ENCODE peak calls at places on chromosome 9, in six cellular contexts. P, N, A, F, M and O are unnamed samples.

GRCh38 chr9:8962084-8962483 is 1162.5 kb upstream of the DMAC1 start:
- DNase-seq in P (no peak), N (no peak), A (no peak), F (no peak), M (no peak), O (no peak)

GRCh38 chr9:124326378-124326777 is 68.6 kb downstream of the NEK6 start:
- DNase-seq in P (no peak), N (no peak), A (no peak), F (no peak), M (no peak), O (no peak)

GRCh38 chr9:128254855-128255759 is 20.7 kb downstream of the GOLGA2 start:
- DNase-seq in P (peak; percentile 88), N (peak; percentile 59), A (peak; percentile 42), F (peak; percentile 24), M (no peak), O (peak; percentile 55)

GRCh38 chr9:124199474-124199873 is 58.3 kb upstream of the NEK6 start:
- DNase-seq in P (no peak), N (no peak), A (no peak), F (no peak), M (no peak), O (no peak)

GRCh38 chr9:112174965-112175795 is at the start of gene SUSD1:
- DNase-seq in P (peak; percentile 67), N (no peak), A (peak; percentile 17), F (no peak), M (peak; percentile 74), O (no peak)

GRCh38 chr9:14238044-14238443 is 75.9 kb downstream of the NFIB start:
- DNase-seq in P (peak; percentile 8), N (peak; percentile 36), A (peak; percentile 22), F (peak; percentile 23), M (no peak), O (no peak)

GRCh38 chr9:6106576-6107339 is 91.3 kb upstream of the RANBP6 start:
- DNase-seq in P (peak; percentile 70), N (peak; percentile 57), A (peak; percentile 34), F (peak; percentile 12), M (no peak), O (no peak)

GRCh38 chr9:70061776-70062175 is 18.1 kb downstream of the MAMDC2 start:
- DNase-seq in P (no peak), N (no peak), A (peak; percentile 16), F (no peak), M (no peak), O (no peak)

GRCh38 chr9:76560481-76560891 is 101.5 kb downstream of the GCNT1 start:
- DNase-seq in P (no peak), N (peak; percentile 90), A (peak; percentile 73), F (peak; percentile 60), M (no peak), O (no peak)

GRCh38 chr9:26058111-26058895 is 380.1 kb upstream of the TUSC1 start:
- DNase-seq in P (no peak), N (peak; percentile 2), A (no peak), F (no peak), M (no peak), O (no peak)

GRCh38 chr9:133558191-133559126 is 24.0 kb downstream of the ADAMTSL2 start:
- DNase-seq in P (peak; percentile 80), N (peak; percentile 75), A (peak; percentile 69), F (peak; percentile 79), M (no peak), O (no peak)

GRCh38 chr9:71944754-71945409 is 33.4 kb downstream of the C9orf85 start:
- DNase-seq in P (no peak), N (no peak), A (peak; percentile 13), F (no peak), M (no peak), O (no peak)

GRCh38 chr9:72575673-72576072 is 54.3 kb downstream of the TMC1 start:
- DNase-seq in P (no peak), N (no peak), A (no peak), F (no peak), M (no peak), O (no peak)

GRCh38 chr9:101478444-101478843 is 42.9 kb upstream of the ALDOB start:
- DNase-seq in P (no peak), N (no peak), A (no peak), F (no peak), M (no peak), O (no peak)

GRCh38 chr9:6845881-6846280 is 88.1 kb downstream of the KDM4C start:
- DNase-seq in P (peak; percentile 81), N (peak; percentile 53), A (no peak), F (no peak), M (no peak), O (no peak)

GRCh38 chr9:114880276-114880891 is 50.0 kb downstream of the TNFSF8 start:
- DNase-seq in P (no peak), N (peak; percentile 57), A (peak; percentile 16), F (no peak), M (no peak), O (no peak)

GRCh38 chr9:78439192-78439865 is 142.4 kb downstream of the PSAT1 start:
- DNase-seq in P (peak; percentile 91), N (peak; percentile 95), A (peak; percentile 92), F (peak; percentile 87), M (peak; percentile 70), O (peak; percentile 79)

GRCh38 chr9:89926691-89927220 is 321.9 kb downstream of the GADD45G start:
- DNase-seq in P (no peak), N (no peak), A (peak; percentile 4), F (no peak), M (no peak), O (no peak)

GRCh38 chr9:113664176-113664875 is 200.8 kb downstream of the RGS3 start:
- DNase-seq in P (no peak), N (no peak), A (no peak), F (no peak), M (no peak), O (no peak)

GRCh38 chr9:89874351-89875321 is 269.8 kb downstream of the GADD45G start:
- DNase-seq in P (no peak), N (no peak), A (peak; percentile 49), F (no peak), M (no peak), O (peak; percentile 50)

GRCh38 chr9:121576281-121577075 is 75.0 kb upstream of the DAB2IP start:
- DNase-seq in P (peak; percentile 59), N (no peak), A (no peak), F (no peak), M (no peak), O (no peak)

GRCh38 chr9:4585135-4585534 is 77.0 kb upstream of the PLPP6 start:
- DNase-seq in P (no peak), N (no peak), A (no peak), F (no peak), M (no peak), O (no peak)

GRCh38 chr9:87964826-87965225 is 9.5 kb downstream of the CDK20 start:
- DNase-seq in P (no peak), N (no peak), A (no peak), F (no peak), M (no peak), O (no peak)

GRCh38 chr9:2271426-2271825 is 256.3 kb downstream of the SMARCA2 start:
- DNase-seq in P (no peak), N (peak; percentile 39), A (peak; percentile 28), F (no peak), M (no peak), O (no peak)

GRCh38 chr9:27618066-27618465 is 44.8 kb upstream of the C9orf72 start:
- DNase-seq in P (no peak), N (peak; percentile 24), A (no peak), F (no peak), M (no peak), O (no peak)

GRCh38 chr9:128022886-128023285 is 42.1 kb upstream of the EEIG1 start:
- DNase-seq in P (no peak), N (no peak), A (no peak), F (no peak), M (no peak), O (no peak)

GRCh38 chr9:112885324-112885723 is 5.4 kb downstream of the SLC46A2 start:
- DNase-seq in P (no peak), N (no peak), A (no peak), F (no peak), M (no peak), O (no peak)

DNA sequence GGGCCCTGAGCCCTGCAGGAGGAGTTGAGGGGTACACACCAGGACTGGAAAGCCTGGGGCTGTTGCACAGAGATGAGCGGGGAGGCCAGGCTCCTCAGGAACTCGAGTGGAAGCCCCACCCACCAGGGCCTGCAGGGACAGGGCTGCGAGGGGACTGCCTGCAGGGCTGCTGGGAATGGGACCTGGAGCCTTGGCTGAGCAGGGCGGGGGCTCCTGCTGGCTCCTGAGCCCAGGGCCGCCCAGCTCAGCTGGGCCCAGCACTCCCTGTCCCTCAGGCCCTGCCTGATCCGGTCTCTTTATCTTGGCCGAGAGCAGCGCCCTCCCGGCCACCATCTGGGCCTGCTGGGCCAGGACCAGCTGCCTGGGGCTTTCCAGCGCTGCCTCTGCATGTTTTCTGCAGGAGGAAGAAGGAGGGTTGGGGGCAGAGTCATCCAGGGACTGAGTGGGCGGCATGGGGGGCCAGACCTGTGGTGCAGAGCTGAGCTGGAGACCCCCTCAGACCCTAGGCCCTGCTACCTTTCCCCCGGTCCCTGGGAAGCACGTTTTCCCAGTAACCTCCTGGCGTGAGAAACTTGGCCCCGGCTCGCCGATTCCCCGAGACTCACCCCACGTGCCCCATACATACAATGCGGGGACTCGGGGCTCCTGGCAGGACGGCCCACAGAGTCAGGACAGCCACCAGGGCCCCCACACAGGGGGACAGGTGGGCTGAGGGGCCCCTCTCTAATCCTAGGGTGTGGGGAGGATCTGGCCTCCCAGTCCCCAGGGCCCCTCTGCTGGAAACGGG is 9.4 kb downstream of the LCN12 start:
- DNase-seq in P (no peak), N (peak; percentile 73), A (no peak), F (no peak), M (no peak), O (no peak)
- H3K4me3 ChIP-seq in P (no peak overlapping the region), N (no peak overlapping the region), A (no peak overlapping the region), F (no peak overlapping the region), M (no peak overlapping the region), O (no peak overlapping the region)

GRCh38 chr9:33852216-33852826 is 35.4 kb downstream of the UBE2R2 start:
- DNase-seq in P (peak; percentile 73), N (peak; percentile 61), A (peak; percentile 52), F (peak; percentile 43), M (no peak), O (peak; percentile 81)

GRCh38 chr9:33850267-33850629 is 33.3 kb downstream of the UBE2R2 start:
- DNase-seq in P (no peak), N (no peak), A (no peak), F (no peak), M (no peak), O (no peak)

GRCh38 chr9:33856247-33856646 is 39.3 kb downstream of the UBE2R2 start:
- DNase-seq in P (no peak), N (no peak), A (no peak), F (no peak), M (no peak), O (no peak)

GRCh38 chr9:33850677-33851076 is 33.7 kb downstream of the UBE2R2 start:
- DNase-seq in P (no peak), N (no peak), A (no peak), F (no peak), M (no peak), O (no peak)

GRCh38 chr9:33851301-33851700 is 34.3 kb downstream of the UBE2R2 start:
- DNase-seq in P (no peak), N (peak; percentile 18), A (no peak), F (no peak), M (no peak), O (no peak)
- H3K4me3 ChIP-seq in P (no peak overlapping the region), N (no peak overlapping the region), A (no peak overlapping the region), F (no peak overlapping the region), M (no peak overlapping the region), O (no peak overlapping the region)

GRCh38 chr9:129307227-129307970 is 129.3 kb upstream of the IER5L start:
- DNase-seq in P (no peak), N (no peak), A (no peak), F (no peak), M (peak; percentile 3), O (no peak)
- H3K4me3 ChIP-seq in P (no peak overlapping the region), N (no peak overlapping the region), A (no peak overlapping the region), F (no peak overlapping the region), M (no peak overlapping the region), O (no peak overlapping the region)

GRCh38 chr9:94855919-94856318 is 129.4 kb downstream of the AOPEP start:
- DNase-seq in P (no peak), N (no peak), A (no peak), F (no peak), M (no peak), O (no peak)
- H3K4me3 ChIP-seq in P (no peak overlapping the region), N (no peak overlapping the region), A (no peak overlapping the region), F (no peak overlapping the region), M (no peak overlapping the region), O (no peak overlapping the region)